ENCODE peak calls at places on chromosome 1, in four cellular contexts. S, R, W and J are unnamed samples.

GRCh38 chr1:196393742-196394141 is 214.5 kb downstream of the KCNT2 start:
- DNase-seq in R (no peak), S (peak), W (peak), J (no peak)

GRCh38 chr1:29960906-29961675 is 724.8 kb downstream of the PTPRU start:
- DNase-seq in R (no peak), S (no peak), W (no peak), J (no peak)

GRCh38 chr1:9257851-9258250 is 23.3 kb downstream of the H6PD start:
- DNase-seq in W (no peak), S (no peak), R (no peak), J (no peak)

GRCh38 chr1:1119272-1119890 is 3.5 kb upstream of the C1orf159 start:
- DNase-seq in R (no peak), W (no peak), S (no peak), J (no peak)

GRCh38 chr1:66919063-66919462 is 5.6 kb downstream of the DNAI4 start:
- DNase-seq in R (no peak), W (no peak), S (no peak), J (no peak)

GRCh38 chr1:63004868-63005267 is 220.9 kb downstream of the ATG4C start:
- DNase-seq in S (peak), W (no peak), R (peak), J (no peak)

GRCh38 chr1:218967836-218968235 is 205.8 kb upstream of the LYPLAL1 start:
- DNase-seq in R (no peak), S (no peak), W (no peak), J (no peak)

GRCh38 chr1:9822897-9823692 is 670 bp downstream of the CLSTN1 start:
- DNase-seq in S (peak), W (no peak), R (no peak), J (no peak)

GRCh38 chr1:108200627-108201106 is 524 bp upstream of the SLC25A24 start:
- DNase-seq in S (peak), R (peak), W (peak), J (peak)

GRCh38 chr1:209759829-209760359 is 4.0 kb downstream of the TRAF3IP3 start:
- DNase-seq in W (no peak), S (no peak), R (no peak), J (no peak)

GRCh38 chr1:166354411-166354810 is 187.6 kb upstream of the FAM78B start:
- DNase-seq in S (no peak), W (peak), R (no peak), J (no peak)

GRCh38 chr1:33010946-33011731 is 25.5 kb downstream of the AK2 start:
- DNase-seq in S (peak), W (no peak), R (no peak), J (peak)